ENCODE peak calls at places on chromosome 21, in six cellular contexts. One of them, this sample, is unnamed.
A peak's percentile ranks its signal among the peaks of the same experiment; 100 is the strongest.

GRCh38 chr21:14259669-14260458 is 43.9 kb downstream of the RBM11 start:
- DNase-seq in neural progenitor cell: peak; percentile 69
- DNase-seq in SK-N-SH: peak; percentile 44
- DNase-seq in MM.1S: peak; percentile 18
- DNase-seq in GM23338: peak; percentile 73
- DNase-seq in OCI-LY7: peak; percentile 46
- DNase-seq in this sample: peak; percentile 72

GRCh38 chr21:22263890-22264289 is 1265.7 kb downstream of the NCAM2 start:
- DNase-seq in neural progenitor cell: no peak
- DNase-seq in SK-N-SH: no peak
- DNase-seq in MM.1S: no peak
- DNase-seq in GM23338: no peak
- DNase-seq in OCI-LY7: no peak
- DNase-seq in this sample: no peak

GRCh38 chr21:38913120-38913975 is 107.6 kb downstream of the ETS2 start:
- DNase-seq in neural progenitor cell: peak; percentile 64
- DNase-seq in SK-N-SH: peak; percentile 61
- DNase-seq in MM.1S: no peak
- DNase-seq in GM23338: peak; percentile 78
- DNase-seq in OCI-LY7: no peak
- DNase-seq in this sample: peak; percentile 85

GRCh38 chr21:27047331-27048314 is 80.7 kb upstream of the ADAMTS5 start:
- DNase-seq in neural progenitor cell: peak; percentile 48
- DNase-seq in SK-N-SH: no peak
- DNase-seq in MM.1S: no peak
- DNase-seq in GM23338: no peak
- DNase-seq in OCI-LY7: no peak
- DNase-seq in this sample: peak; percentile 53

GRCh38 chr21:25878334-25878733 is 143.6 kb downstream of the GABPA start:
- DNase-seq in neural progenitor cell: no peak
- DNase-seq in SK-N-SH: no peak
- DNase-seq in MM.1S: no peak
- DNase-seq in GM23338: no peak
- DNase-seq in OCI-LY7: no peak
- DNase-seq in this sample: peak; percentile 81

GRCh38 chr21:39904457-39904856 is 37.2 kb downstream of the PCP4 start:
- DNase-seq in neural progenitor cell: no peak
- DNase-seq in SK-N-SH: no peak
- DNase-seq in MM.1S: no peak
- DNase-seq in GM23338: no peak
- DNase-seq in OCI-LY7: no peak
- DNase-seq in this sample: no peak

GRCh38 chr21:27885296-27885711 is 918.4 kb upstream of the ADAMTS5 start:
- DNase-seq in neural progenitor cell: no peak
- DNase-seq in SK-N-SH: no peak
- DNase-seq in MM.1S: no peak
- DNase-seq in GM23338: no peak
- DNase-seq in OCI-LY7: no peak
- DNase-seq in this sample: no peak

GRCh38 chr21:38351961-38352521 is 95.2 kb downstream of the KCNJ15 start:
- DNase-seq in neural progenitor cell: no peak
- DNase-seq in SK-N-SH: no peak
- DNase-seq in MM.1S: no peak
- DNase-seq in GM23338: peak; percentile 45
- DNase-seq in OCI-LY7: no peak
- DNase-seq in this sample: peak; percentile 67

GRCh38 chr21:34626131-34626530 is 11.2 kb upstream of the RCAN1 start:
- DNase-seq in neural progenitor cell: no peak
- DNase-seq in SK-N-SH: no peak
- DNase-seq in MM.1S: no peak
- DNase-seq in GM23338: no peak
- DNase-seq in OCI-LY7: no peak
- DNase-seq in this sample: no peak

GRCh38 chr21:26041441-26042180 is 129.0 kb downstream of the APP start:
- DNase-seq in neural progenitor cell: no peak
- DNase-seq in SK-N-SH: peak; percentile 53
- DNase-seq in MM.1S: no peak
- DNase-seq in GM23338: no peak
- DNase-seq in OCI-LY7: no peak
- DNase-seq in this sample: peak; percentile 87

GRCh38 chr21:28144089-28144488 is 848.6 kb downstream of the LTN1 start:
- DNase-seq in neural progenitor cell: no peak
- DNase-seq in SK-N-SH: no peak
- DNase-seq in MM.1S: no peak
- DNase-seq in GM23338: no peak
- DNase-seq in OCI-LY7: no peak
- DNase-seq in this sample: no peak

GRCh38 chr21:26050857-26051256 is 119.7 kb downstream of the APP start:
- DNase-seq in neural progenitor cell: no peak
- DNase-seq in SK-N-SH: no peak
- DNase-seq in MM.1S: no peak
- DNase-seq in GM23338: peak; percentile 36
- DNase-seq in OCI-LY7: no peak
- DNase-seq in this sample: no peak

GRCh38 chr21:17931080-17931479 is 111.9 kb upstream of the C21orf91 start:
- DNase-seq in neural progenitor cell: no peak
- DNase-seq in SK-N-SH: peak; percentile 24
- DNase-seq in MM.1S: peak; percentile 36
- DNase-seq in GM23338: peak; percentile 48
- DNase-seq in OCI-LY7: peak; percentile 72
- DNase-seq in this sample: peak; percentile 7

GRCh38 chr21:42855143-42855936 is 24.0 kb downstream of the WDR4 start:
- DNase-seq in neural progenitor cell: no peak
- DNase-seq in SK-N-SH: no peak
- DNase-seq in MM.1S: no peak
- DNase-seq in GM23338: no peak
- DNase-seq in OCI-LY7: no peak
- DNase-seq in this sample: no peak

GRCh38 chr21:41778974-41779600 is 12.2 kb upstream of the RIPK4 start:
- DNase-seq in neural progenitor cell: peak; percentile 69
- DNase-seq in SK-N-SH: no peak
- DNase-seq in MM.1S: no peak
- DNase-seq in GM23338: peak; percentile 83
- DNase-seq in OCI-LY7: no peak
- DNase-seq in this sample: peak; percentile 87
- H3K27ac ChIP-seq in neural progenitor cell: no peak overlapping the region
- H3K27ac ChIP-seq in SK-N-SH: no peak overlapping the region
- H3K27ac ChIP-seq in MM.1S: no peak overlapping the region
- H3K27ac ChIP-seq in GM23338: no peak overlapping the region
- H3K27ac ChIP-seq in OCI-LY7: no peak overlapping the region
- H3K27ac ChIP-seq in this sample: peak overlapping the region; percentile 97

GRCh38 chr21:29181799-29182470 is 51.5 kb downstream of the MAP3K7CL start:
- DNase-seq in neural progenitor cell: no peak
- DNase-seq in SK-N-SH: no peak
- DNase-seq in MM.1S: peak; percentile 30
- DNase-seq in GM23338: no peak
- DNase-seq in OCI-LY7: no peak
- DNase-seq in this sample: peak; percentile 75
- TF ChIP-seq EZH2phosphoT487 in neural progenitor cell: no peak
- TF ChIP-seq EZH2phosphoT487 in SK-N-SH: no peak
- TF ChIP-seq EZH2phosphoT487 in MM.1S: no peak
- TF ChIP-seq EZH2phosphoT487 in GM23338: no peak
- TF ChIP-seq EZH2phosphoT487 in OCI-LY7: no peak
- TF ChIP-seq EZH2phosphoT487 in this sample: no peak

DNA sequence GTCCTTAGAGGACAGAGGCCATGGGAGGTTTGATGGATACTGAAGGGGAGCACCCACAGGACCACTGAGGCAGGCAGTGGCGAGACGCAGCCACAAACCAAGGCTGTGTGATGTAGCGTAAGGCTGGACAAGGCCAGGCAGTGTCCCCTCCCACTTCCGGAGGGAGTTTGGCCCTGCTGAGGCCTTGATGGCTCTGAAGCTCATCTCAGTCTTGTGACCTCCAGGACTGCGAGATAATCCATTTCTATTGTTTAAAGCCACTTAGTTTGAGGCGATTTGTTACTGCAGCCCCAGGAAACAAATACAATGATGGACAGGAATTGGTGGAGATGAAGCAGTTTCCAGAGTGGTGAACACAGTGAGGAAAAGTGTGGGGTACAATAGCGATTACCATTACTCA is 15.3 kb downstream of the PIGP start:
- DNase-seq in neural progenitor cell: peak; percentile 82
- DNase-seq in SK-N-SH: no peak
- DNase-seq in MM.1S: no peak
- DNase-seq in GM23338: no peak
- DNase-seq in OCI-LY7: no peak
- DNase-seq in this sample: no peak
- H4K20me1 ChIP-seq in neural progenitor cell: no peaks in the 10 kb centered on the region
- H4K20me1 ChIP-seq in SK-N-SH: no peaks in the 10 kb centered on the region
- H4K20me1 ChIP-seq in MM.1S: no peaks in the 10 kb centered on the region
- H4K20me1 ChIP-seq in GM23338: no peaks in the 10 kb centered on the region
- H4K20me1 ChIP-seq in OCI-LY7: no peaks in the 10 kb centered on the region
- H4K20me1 ChIP-seq in this sample: no peaks in the 10 kb centered on the region

GRCh38 chr21:45788635-45789506 is 145.3 kb downstream of the PCBP3 start:
- DNase-seq in neural progenitor cell: no peak
- DNase-seq in SK-N-SH: no peak
- DNase-seq in MM.1S: no peak
- DNase-seq in GM23338: no peak
- DNase-seq in OCI-LY7: no peak
- DNase-seq in this sample: no peak
- H3K27ac ChIP-seq in neural progenitor cell: no peak overlapping the region
- H3K27ac ChIP-seq in SK-N-SH: no peak overlapping the region
- H3K27ac ChIP-seq in MM.1S: no peak overlapping the region
- H3K27ac ChIP-seq in GM23338: no peak overlapping the region
- H3K27ac ChIP-seq in OCI-LY7: no peak overlapping the region
- H3K27ac ChIP-seq in this sample: no peak overlapping the region

DNA sequence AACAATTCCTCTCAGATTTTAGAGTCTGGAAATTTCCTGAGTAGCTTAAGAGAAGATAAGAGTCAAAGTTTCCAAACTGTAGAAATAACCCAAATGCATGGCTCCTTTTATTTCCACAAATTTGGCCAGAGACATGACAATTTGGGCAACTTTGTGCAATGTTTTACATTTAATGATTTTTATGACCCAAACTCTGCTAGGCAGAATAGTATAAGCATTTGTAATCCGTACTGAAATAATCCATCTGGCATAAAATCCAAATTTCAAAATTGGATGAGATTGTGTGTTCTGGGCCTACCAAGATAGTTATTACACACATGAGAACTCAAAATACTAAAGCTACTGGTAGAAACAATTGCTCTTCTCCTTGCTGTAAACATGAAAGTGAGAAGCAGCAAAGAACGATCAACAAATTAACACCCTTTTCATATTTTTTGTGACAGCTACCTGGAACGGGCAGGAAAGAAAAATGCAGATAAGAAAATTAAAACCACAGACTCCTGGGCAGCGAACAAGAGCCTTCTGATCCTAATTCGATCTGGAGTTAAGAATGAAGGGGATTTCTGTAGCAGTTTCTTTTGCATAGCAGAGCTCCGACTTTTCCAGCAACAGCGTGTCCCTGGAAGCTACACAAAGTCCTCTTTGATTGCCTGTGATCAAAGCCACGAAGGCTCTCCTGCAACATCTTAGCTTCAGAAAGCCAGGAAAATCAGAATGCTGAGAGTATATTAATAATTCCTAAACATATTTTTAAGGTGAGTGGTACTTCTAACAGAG is 191.2 kb downstream of the GRIK1 start:
- DNase-seq in neural progenitor cell: no peak
- DNase-seq in SK-N-SH: no peak
- DNase-seq in MM.1S: no peak
- DNase-seq in GM23338: no peak
- DNase-seq in OCI-LY7: no peak
- DNase-seq in this sample: no peak
- TF ChIP-seq EZH2phosphoT487 in neural progenitor cell: no peak
- TF ChIP-seq EZH2phosphoT487 in SK-N-SH: no peak
- TF ChIP-seq EZH2phosphoT487 in MM.1S: no peak
- TF ChIP-seq EZH2phosphoT487 in GM23338: no peak
- TF ChIP-seq EZH2phosphoT487 in OCI-LY7: no peak
- TF ChIP-seq EZH2phosphoT487 in this sample: no peak

GRCh38 chr21:44954281-44954771 is 14.5 kb downstream of the SLX9 start:
- DNase-seq in neural progenitor cell: no peak
- DNase-seq in SK-N-SH: no peak
- DNase-seq in MM.1S: no peak
- DNase-seq in GM23338: no peak
- DNase-seq in OCI-LY7: no peak
- DNase-seq in this sample: no peak
- H4K20me1 ChIP-seq in neural progenitor cell: peaks cover 84% of the 10 kb centered on the region
- H4K20me1 ChIP-seq in SK-N-SH: peaks cover 11% of the 10 kb centered on the region
- H4K20me1 ChIP-seq in MM.1S: peaks cover 4% of the 10 kb centered on the region
- H4K20me1 ChIP-seq in GM23338: peaks cover 34% of the 10 kb centered on the region
- H4K20me1 ChIP-seq in OCI-LY7: no peaks in the 10 kb centered on the region
- H4K20me1 ChIP-seq in this sample: peaks cover 24% of the 10 kb centered on the region

GRCh38 chr21:45365608-45366241 is 39.2 kb upstream of the COL18A1 start:
- DNase-seq in neural progenitor cell: peak; percentile 62
- DNase-seq in SK-N-SH: no peak
- DNase-seq in MM.1S: no peak
- DNase-seq in GM23338: peak; percentile 89
- DNase-seq in OCI-LY7: no peak
- DNase-seq in this sample: peak; percentile 52

GRCh38 chr21:45365186-45365607 is 39.8 kb upstream of the COL18A1 start:
- DNase-seq in neural progenitor cell: no peak
- DNase-seq in SK-N-SH: no peak
- DNase-seq in MM.1S: no peak
- DNase-seq in GM23338: no peak
- DNase-seq in OCI-LY7: no peak
- DNase-seq in this sample: no peak

GRCh38 chr21:45367402-45368351 is 37.3 kb upstream of the COL18A1 start:
- DNase-seq in neural progenitor cell: no peak
- DNase-seq in SK-N-SH: peak; percentile 64
- DNase-seq in MM.1S: no peak
- DNase-seq in GM23338: no peak
- DNase-seq in OCI-LY7: no peak
- DNase-seq in this sample: no peak

GRCh38 chr21:45366476-45366875 is 38.5 kb upstream of the COL18A1 start:
- DNase-seq in neural progenitor cell: no peak
- DNase-seq in SK-N-SH: no peak
- DNase-seq in MM.1S: no peak
- DNase-seq in GM23338: no peak
- DNase-seq in OCI-LY7: no peak
- DNase-seq in this sample: no peak

GRCh38 chr21:45366931-45367401 is 38.0 kb upstream of the COL18A1 start:
- DNase-seq in neural progenitor cell: no peak
- DNase-seq in SK-N-SH: peak; percentile 79
- DNase-seq in MM.1S: no peak
- DNase-seq in GM23338: no peak
- DNase-seq in OCI-LY7: no peak
- DNase-seq in this sample: peak; percentile 90
- H3K27ac ChIP-seq in neural progenitor cell: no peak overlapping the region
- H3K27ac ChIP-seq in SK-N-SH: peak overlapping the region; percentile 77
- H3K27ac ChIP-seq in MM.1S: no peak overlapping the region
- H3K27ac ChIP-seq in GM23338: no peak overlapping the region
- H3K27ac ChIP-seq in OCI-LY7: no peak overlapping the region
- H3K27ac ChIP-seq in this sample: peak overlapping the region; percentile 98

GRCh38 chr21:36471254-36471723 is 8.6 kb downstream of the CLDN14 start:
- DNase-seq in neural progenitor cell: no peak
- DNase-seq in SK-N-SH: no peak
- DNase-seq in MM.1S: no peak
- DNase-seq in GM23338: no peak
- DNase-seq in OCI-LY7: no peak
- DNase-seq in this sample: peak; percentile 93

GRCh38 chr21:36473203-36473602 is 6.7 kb downstream of the CLDN14 start:
- DNase-seq in neural progenitor cell: no peak
- DNase-seq in SK-N-SH: no peak
- DNase-seq in MM.1S: no peak
- DNase-seq in GM23338: no peak
- DNase-seq in OCI-LY7: no peak
- DNase-seq in this sample: no peak

GRCh38 chr21:36472377-36472776 is 7.5 kb downstream of the CLDN14 start:
- DNase-seq in neural progenitor cell: no peak
- DNase-seq in SK-N-SH: no peak
- DNase-seq in MM.1S: no peak
- DNase-seq in GM23338: no peak
- DNase-seq in OCI-LY7: no peak
- DNase-seq in this sample: no peak

GRCh38 chr21:36466061-36466511 is 13.8 kb downstream of the CLDN14 start:
- DNase-seq in neural progenitor cell: no peak
- DNase-seq in SK-N-SH: no peak
- DNase-seq in MM.1S: no peak
- DNase-seq in GM23338: no peak
- DNase-seq in OCI-LY7: no peak
- DNase-seq in this sample: peak; percentile 89

GRCh38 chr21:36470294-36470693 is 9.6 kb downstream of the CLDN14 start:
- DNase-seq in neural progenitor cell: no peak
- DNase-seq in SK-N-SH: no peak
- DNase-seq in MM.1S: no peak
- DNase-seq in GM23338: peak; percentile 41
- DNase-seq in OCI-LY7: no peak
- DNase-seq in this sample: no peak
- TF ChIP-seq EZH2phosphoT487 in neural progenitor cell: no peak
- TF ChIP-seq EZH2phosphoT487 in SK-N-SH: no peak
- TF ChIP-seq EZH2phosphoT487 in MM.1S: no peak
- TF ChIP-seq EZH2phosphoT487 in GM23338: no peak
- TF ChIP-seq EZH2phosphoT487 in OCI-LY7: no peak
- TF ChIP-seq EZH2phosphoT487 in this sample: no peak

This sample was measured in PC-3.